ENCODE peak calls at places on chromosomes 11 and 22, in seven cellular contexts. One of them, this sample, is unnamed.
A peak's percentile ranks its signal among the peaks of the same experiment; 100 is the strongest.

GRCh38 chr11:29127456-29127855 is 889.4 kb downstream of the KCNA4 start:
- DNase-seq in HepG2: no peak
- DNase-seq in stomach: no peak
- DNase-seq in GM12878: no peak
- DNase-seq in suprapubic skin: no peak
- DNase-seq in ovary: no peak
- DNase-seq in transverse colon: no peak
- DNase-seq in this sample: no peak

GRCh38 chr22:21697866-21698265 is 32.1 kb downstream of the PPIL2 start:
- DNase-seq in HepG2: no peak
- DNase-seq in stomach: no peak
- DNase-seq in GM12878: no peak
- DNase-seq in suprapubic skin: no peak
- DNase-seq in ovary: no peak
- DNase-seq in transverse colon: no peak
- DNase-seq in this sample: no peak

GRCh38 chr11:123181075-123181474 is 14.0 kb downstream of the CLMP start:
- DNase-seq in HepG2: no peak
- DNase-seq in stomach: no peak
- DNase-seq in GM12878: no peak
- DNase-seq in suprapubic skin: no peak
- DNase-seq in ovary: no peak
- DNase-seq in transverse colon: no peak
- DNase-seq in this sample: no peak

GRCh38 chr22:43148581-43148980 is 2.8 kb upstream of the TSPO start:
- DNase-seq in HepG2: no peak
- DNase-seq in stomach: no peak
- DNase-seq in GM12878: no peak
- DNase-seq in suprapubic skin: no peak
- DNase-seq in ovary: no peak
- DNase-seq in transverse colon: peak; percentile 56
- DNase-seq in this sample: no peak

GRCh38 chr22:24325105-24325757 is 54.6 kb downstream of the SPECC1L start:
- DNase-seq in HepG2: peak; percentile 49
- DNase-seq in stomach: no peak
- DNase-seq in GM12878: peak; percentile 62
- DNase-seq in suprapubic skin: no peak
- DNase-seq in ovary: no peak
- DNase-seq in transverse colon: no peak
- DNase-seq in this sample: no peak

GRCh38 chr11:73946798-73947458 is 3.9 kb upstream of the DNAJB13 start:
- DNase-seq in HepG2: no peak
- DNase-seq in stomach: no peak
- DNase-seq in GM12878: no peak
- DNase-seq in suprapubic skin: no peak
- DNase-seq in ovary: no peak
- DNase-seq in transverse colon: no peak
- DNase-seq in this sample: peak; percentile 6

GRCh38 chr11:133901999-133902398 is 54.8 kb downstream of the IGSF9B start:
- DNase-seq in HepG2: no peak
- DNase-seq in stomach: no peak
- DNase-seq in GM12878: no peak
- DNase-seq in suprapubic skin: no peak
- DNase-seq in ovary: no peak
- DNase-seq in transverse colon: no peak
- DNase-seq in this sample: peak; percentile 8

GRCh38 chr11:114705280-114706024 is 27.1 kb downstream of the NXPE2 start:
- DNase-seq in HepG2: no peak
- DNase-seq in stomach: no peak
- DNase-seq in GM12878: no peak
- DNase-seq in suprapubic skin: peak; percentile 62
- DNase-seq in ovary: no peak
- DNase-seq in transverse colon: peak; percentile 35
- DNase-seq in this sample: peak; percentile 75

GRCh38 chr11:94036096-94036495 is 14.9 kb downstream of the HEPHL1 start:
- DNase-seq in HepG2: no peak
- DNase-seq in stomach: no peak
- DNase-seq in GM12878: no peak
- DNase-seq in suprapubic skin: no peak
- DNase-seq in ovary: no peak
- DNase-seq in transverse colon: no peak
- DNase-seq in this sample: no peak

GRCh38 chr11:122920579-122920978 is 38.0 kb downstream of the JHY start:
- DNase-seq in HepG2: no peak
- DNase-seq in stomach: no peak
- DNase-seq in GM12878: no peak
- DNase-seq in suprapubic skin: no peak
- DNase-seq in ovary: no peak
- DNase-seq in transverse colon: no peak
- DNase-seq in this sample: no peak

DNA sequence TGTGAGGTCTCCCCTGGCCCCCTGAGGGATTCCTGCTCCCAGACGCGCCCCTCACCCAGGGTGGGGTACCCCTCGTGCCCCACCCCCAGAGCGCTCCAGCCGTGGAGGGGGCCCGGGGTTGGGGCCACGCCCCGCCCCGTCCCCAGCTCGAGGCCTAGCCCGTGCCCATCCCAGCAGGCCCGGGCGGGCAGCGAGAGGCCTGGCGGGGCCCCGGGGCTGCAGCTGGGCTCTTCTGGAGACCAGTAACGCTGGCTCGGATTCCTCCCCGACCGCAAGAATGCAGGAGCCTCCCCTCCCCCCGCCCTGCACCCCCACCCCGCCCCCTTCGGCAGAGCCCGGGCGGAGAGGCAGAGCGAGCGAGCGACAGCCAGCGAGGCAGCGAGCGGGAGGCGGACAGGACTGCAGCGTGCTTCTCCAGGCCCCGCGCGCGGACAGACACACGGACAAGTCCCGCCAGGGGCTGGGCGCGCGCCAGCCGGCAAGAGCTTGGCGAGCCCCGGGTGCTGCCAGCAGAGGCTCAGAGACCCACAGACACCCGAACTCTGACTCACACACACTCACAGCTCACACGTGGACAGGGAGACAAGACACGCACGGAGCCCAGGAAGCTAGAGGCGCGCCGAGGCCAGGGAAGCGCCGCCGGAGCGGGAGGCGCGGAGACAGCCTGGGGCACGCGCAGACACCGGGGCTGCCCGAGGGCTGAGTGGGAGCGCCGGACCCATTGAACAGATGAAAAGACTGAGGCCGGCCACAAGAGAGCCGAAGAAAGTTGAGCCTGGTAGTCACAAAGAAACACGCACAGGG is 15.2 kb downstream of the BCL9L start:
- DNase-seq in HepG2: peak; percentile 75
- DNase-seq in stomach: peak; percentile 82
- DNase-seq in GM12878: no peak
- DNase-seq in suprapubic skin: peak; percentile 83
- DNase-seq in ovary: peak; percentile 84
- DNase-seq in transverse colon: peak; percentile 67
- DNase-seq in this sample: peak; percentile 94
- TF ChIP-seq POLR2A in HepG2: peak; percentile 43
- TF ChIP-seq POLR2A in stomach: no peak
- TF ChIP-seq POLR2A in GM12878: no peak
- TF ChIP-seq POLR2A in suprapubic skin: no peak
- TF ChIP-seq POLR2A in ovary: peak; percentile 20
- TF ChIP-seq POLR2A in transverse colon: no peak
- TF ChIP-seq POLR2A in this sample: no peak

GRCh38 chr11:11148104-11148509 is 204.9 kb downstream of the CSNK2A3 start:
- DNase-seq in HepG2: no peak
- DNase-seq in stomach: no peak
- DNase-seq in GM12878: no peak
- DNase-seq in suprapubic skin: peak; percentile 76
- DNase-seq in ovary: peak; percentile 61
- DNase-seq in transverse colon: peak; percentile 46
- DNase-seq in this sample: peak; percentile 93
- TF ChIP-seq CTCF in HepG2: no peak
- TF ChIP-seq CTCF in stomach: no peak
- TF ChIP-seq CTCF in GM12878: no peak
- TF ChIP-seq CTCF in suprapubic skin: peak; percentile 59
- TF ChIP-seq CTCF in ovary: no peak
- TF ChIP-seq CTCF in transverse colon: peak; percentile 27
- TF ChIP-seq CTCF in this sample: no peak

DNA sequence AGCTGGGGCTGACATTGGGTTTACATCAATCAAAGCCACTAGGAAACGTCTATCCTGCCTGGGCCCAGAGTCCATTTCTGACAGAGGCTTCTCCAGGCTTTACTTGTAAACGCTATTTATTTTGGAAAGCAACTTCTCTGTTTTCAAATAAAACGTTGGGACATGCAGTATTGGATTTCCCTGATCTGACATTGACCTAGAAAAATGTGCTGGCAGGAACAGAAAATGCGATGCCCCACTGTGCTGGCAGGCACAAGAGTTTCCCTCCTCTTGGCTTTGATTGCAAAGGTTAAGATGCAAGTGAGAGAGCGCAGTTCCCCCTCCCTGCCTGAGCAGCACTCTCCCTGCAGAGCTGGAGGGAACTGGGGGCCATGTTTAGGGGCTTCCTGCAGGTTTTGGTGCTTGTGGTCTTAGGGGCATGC is 42.1 kb upstream of the DKK3 start:
- DNase-seq in HepG2: no peak
- DNase-seq in stomach: no peak
- DNase-seq in GM12878: no peak
- DNase-seq in suprapubic skin: no peak
- DNase-seq in ovary: no peak
- DNase-seq in transverse colon: no peak
- DNase-seq in this sample: no peak
- TF ChIP-seq EP300 in HepG2: no peak
- TF ChIP-seq EP300 in stomach: no peak
- TF ChIP-seq EP300 in GM12878: no peak
- TF ChIP-seq EP300 in suprapubic skin: no peak
- TF ChIP-seq EP300 in ovary: no peak
- TF ChIP-seq EP300 in transverse colon: no peak
- TF ChIP-seq EP300 in this sample: no peak

GRCh38 chr22:29325785-29326315 is 10.4 kb upstream of the RASL10A start:
- DNase-seq in HepG2: no peak
- DNase-seq in stomach: no peak
- DNase-seq in GM12878: no peak
- DNase-seq in suprapubic skin: no peak
- DNase-seq in ovary: no peak
- DNase-seq in transverse colon: no peak
- DNase-seq in this sample: no peak
- TF ChIP-seq POLR2A in HepG2: no peak
- TF ChIP-seq POLR2A in stomach: no peak
- TF ChIP-seq POLR2A in GM12878: no peak
- TF ChIP-seq POLR2A in suprapubic skin: no peak
- TF ChIP-seq POLR2A in ovary: no peak
- TF ChIP-seq POLR2A in transverse colon: no peak
- TF ChIP-seq POLR2A in this sample: no peak

DNA sequence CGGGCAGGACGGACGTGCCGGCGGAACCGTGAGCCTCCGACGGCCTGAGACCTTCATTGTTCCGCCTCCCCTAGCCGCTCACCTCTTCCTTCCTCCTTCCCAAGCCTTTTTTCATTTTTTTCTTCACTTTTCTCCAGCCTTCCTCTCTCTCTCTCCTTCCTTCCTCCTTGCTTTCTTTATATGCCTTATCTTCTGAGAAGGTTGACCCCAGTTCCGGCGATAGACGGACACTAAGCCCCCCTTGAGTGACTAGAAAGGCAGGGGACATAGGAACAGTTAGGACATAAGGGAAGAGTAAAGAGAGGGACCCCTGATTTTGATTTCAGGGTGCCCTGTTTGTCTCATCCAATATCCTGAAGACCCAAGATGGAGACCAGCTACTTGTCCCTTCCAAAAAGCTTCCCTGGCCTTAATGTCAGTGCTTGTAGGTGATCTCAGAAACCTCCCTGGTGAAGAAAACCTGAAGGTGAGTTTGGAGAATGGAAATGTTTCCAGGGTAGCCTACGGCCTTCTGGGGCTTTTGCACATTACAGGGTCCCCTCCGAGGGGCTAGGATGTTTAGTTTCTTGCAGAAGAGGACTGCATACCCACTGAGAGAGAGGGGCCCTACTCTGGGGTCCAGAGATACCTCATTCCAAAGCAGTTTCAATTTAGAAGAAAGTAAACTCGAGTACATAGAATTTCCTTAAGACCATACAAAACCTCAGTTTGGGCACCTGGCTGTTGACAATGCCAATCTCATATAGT is 3.5 kb downstream of the ADM start:
- DNase-seq in HepG2: no peak
- DNase-seq in stomach: no peak
- DNase-seq in GM12878: no peak
- DNase-seq in suprapubic skin: no peak
- DNase-seq in ovary: no peak
- DNase-seq in transverse colon: no peak
- DNase-seq in this sample: no peak
- TF ChIP-seq CTCF in HepG2: no peak
- TF ChIP-seq CTCF in stomach: no peak
- TF ChIP-seq CTCF in GM12878: no peak
- TF ChIP-seq CTCF in suprapubic skin: no peak
- TF ChIP-seq CTCF in ovary: no peak
- TF ChIP-seq CTCF in transverse colon: peak; percentile 45
- TF ChIP-seq CTCF in this sample: no peak

This sample was measured in sigmoid colon.